ENCODE peak calls at places on chromosome 3, in eight cellular contexts. H is K562, I is HCT116, U is uterus, B is Peyer's patch, S is A549, V is suprapubic skin, D is ovary. Y is an unnamed sample.

GRCh38 chr3:188303286-188303799 is 149.4 kb downstream of the LPP start:
- DNase-seq in S (no peak), I (no peak), B (no peak), U (no peak), V (no peak), H (no peak), D (no peak), Y (no peak)

GRCh38 chr3:124014366-124014942 is 22.5 kb upstream of the ROPN1 start:
- DNase-seq in B (no peak), U (peak), S (no peak), H (no peak), D (no peak), I (no peak), V (no peak), Y (no peak)

GRCh38 chr3:124885466-124886167 is 1.5 kb downstream of the ITGB5 start:
- DNase-seq in I (no peak), H (no peak), D (no peak), V (no peak), B (no peak), U (no peak), S (no peak), Y (no peak)

GRCh38 chr3:126480864-126481263 is 5.2 kb upstream of the ZXDC start:
- DNase-seq in I (no peak), V (peak), U (no peak), H (no peak), B (no peak), S (no peak), D (no peak), Y (no peak)

GRCh38 chr3:131728898-131729297 is 226.1 kb upstream of the MRPL3 start:
- DNase-seq in D (no peak), H (no peak), I (no peak), V (no peak), U (no peak), S (no peak), B (no peak), Y (no peak)

GRCh38 chr3:115663414-115663813 is 40.1 kb downstream of the GAP43 start:
- DNase-seq in D (no peak), S (no peak), V (no peak), U (no peak), H (no peak), B (no peak), I (no peak), Y (no peak)

GRCh38 chr3:23738946-23739345 is 66.8 kb upstream of the UBE2E1 start:
- DNase-seq in B (no peak), U (no peak), H (no peak), D (no peak), I (peak), V (no peak), S (no peak), Y (no peak)

GRCh38 chr3:135929670-135930069 is 35.9 kb upstream of the PPP2R3A start:
- DNase-seq in B (no peak), V (no peak), I (no peak), U (peak), S (no peak), H (no peak), D (peak), Y (no peak)

GRCh38 chr3:168933614-168934013 is 729.9 kb downstream of the MECOM start:
- DNase-seq in S (no peak), V (no peak), U (no peak), H (no peak), B (no peak), I (no peak), D (no peak), Y (no peak)

GRCh38 chr3:142117052-142117451 is 32.3 kb downstream of the TFDP2 start:
- DNase-seq in B (no peak), D (no peak), V (no peak), S (no peak), U (no peak), H (no peak), I (peak), Y (no peak)

GRCh38 chr3:196941846-196942225 is 492 bp downstream of the NCBP2 start:
- DNase-seq in I (no peak), S (peak), B (no peak), H (peak), V (no peak), U (no peak), D (no peak), Y (peak)

GRCh38 chr3:105788548-105789036 is 80.2 kb downstream of the CBLB start:
- DNase-seq in H (no peak), S (no peak), B (no peak), V (no peak), I (no peak), U (no peak), D (no peak), Y (no peak)

GRCh38 chr3:151733613-151734012 is at the start of gene AADACL2:
- DNase-seq in H (no peak), V (no peak), I (no peak), U (no peak), B (no peak), S (no peak), D (no peak), Y (no peak)

GRCh38 chr3:131370935-131371698 is 10.5 kb upstream of the NUDT16 start:
- DNase-seq in V (no peak), B (no peak), I (no peak), U (no peak), H (no peak), S (no peak), D (no peak), Y (peak)

GRCh38 chr3:30004481-30004880 is 601.9 kb upstream of the TGFBR2 start:
- DNase-seq in V (no peak), I (no peak), U (no peak), B (no peak), H (no peak), S (no peak), D (no peak), Y (no peak)

GRCh38 chr3:134937256-134938023 is 142.4 kb downstream of the EPHB1 start:
- DNase-seq in I (no peak), H (no peak), B (no peak), D (no peak), S (no peak), U (no peak), V (no peak), Y (no peak)

GRCh38 chr3:53132347-53132746 is 2.1 kb upstream of the RFT1 start:
- DNase-seq in D (no peak), S (no peak), I (no peak), V (no peak), B (no peak), H (no peak), U (no peak), Y (no peak)

GRCh38 chr3:98843301-98843959 is 58.1 kb downstream of the DCBLD2 start:
- DNase-seq in S (no peak), B (no peak), D (no peak), I (no peak), V (no peak), U (no peak), H (no peak), Y (no peak)

GRCh38 chr3:188446014-188446413 is 292.1 kb downstream of the LPP start:
- DNase-seq in H (no peak), V (no peak), B (no peak), I (no peak), D (no peak), U (no peak), S (no peak), Y (no peak)

GRCh38 chr3:4588410-4588809 is 95.3 kb downstream of the ITPR1 start:
- DNase-seq in S (no peak), V (no peak), I (no peak), B (no peak), D (no peak), H (no peak), U (peak), Y (no peak)

GRCh38 chr3:172145287-172145686 is 105.9 kb downstream of the FNDC3B start:
- DNase-seq in I (no peak), D (no peak), U (no peak), S (no peak), H (no peak), V (no peak), B (no peak), Y (no peak)

GRCh38 chr3:16059700-16060357 is 114.7 kb upstream of the GALNT15 start:
- DNase-seq in D (no peak), I (peak), B (no peak), H (no peak), V (no peak), S (no peak), U (no peak), Y (no peak)

GRCh38 chr3:34676431-34676830 is 878.0 kb downstream of the PDCD6IP start:
- DNase-seq in B (no peak), H (no peak), V (no peak), D (no peak), S (no peak), I (no peak), U (no peak), Y (no peak)

GRCh38 chr3:73766599-73767378 is 142.0 kb upstream of the PDZRN3 start:
- DNase-seq in I (no peak), U (peak), V (no peak), B (no peak), H (no peak), S (no peak), D (no peak), Y (peak)

GRCh38 chr3:141246958-141247301 is 15.3 kb downstream of the PXYLP1 start:
- DNase-seq in B (no peak), S (no peak), D (no peak), H (no peak), I (no peak), V (no peak), U (no peak), Y (peak)

GRCh38 chr3:129026728-129027543 is 25.8 kb downstream of the EFCC1 start:
- DNase-seq in S (peak), B (peak), D (peak), U (peak), H (peak), I (peak), V (peak), Y (peak)

GRCh38 chr3:45551214-45552010 is 43.1 kb upstream of the LIMD1 start:
- DNase-seq in B (no peak), H (peak), V (peak), S (no peak), D (peak), I (peak), U (peak), Y (peak)
- H3K4me3 ChIP-seq in B (no peak), H (no peak), V (no peak), S (no peak), D (peak), I (peak), U (no peak), Y (no peak)

GRCh38 chr3:195259146-195259563 is 11.8 kb downstream of the XXYLT1 start:
- DNase-seq in D (no peak), V (no peak), B (no peak), H (peak), U (no peak), I (no peak), S (peak), Y (peak)
- TF ChIP-seq POLR2A in D (no peak), V (no peak), B (no peak), H (no peak), U (no peak), I (no peak), S (no peak), Y (no peak)

GRCh38 chr3:194254032-194254431 is 97.1 kb downstream of the CPN2 start:
- DNase-seq in U (no peak), H (peak), B (no peak), I (no peak), S (no peak), D (no peak), V (no peak), Y (no peak)

GRCh38 chr3:194256040-194256945 is 94.8 kb downstream of the CPN2 start:
- DNase-seq in B (no peak), S (no peak), V (no peak), U (no peak), I (no peak), H (peak), D (no peak), Y (no peak)

GRCh38 chr3:194257030-194257657 is 94.0 kb downstream of the CPN2 start:
- DNase-seq in U (no peak), S (no peak), H (peak), V (no peak), D (no peak), B (no peak), I (no peak), Y (no peak)

GRCh38 chr3:194253270-194253669 is 97.9 kb downstream of the CPN2 start:
- DNase-seq in H (no peak), I (no peak), U (no peak), V (no peak), D (no peak), B (no peak), S (no peak), Y (no peak)

GRCh38 chr3:194255252-194256039 is 95.7 kb downstream of the CPN2 start:
- DNase-seq in S (no peak), H (peak), I (no peak), V (peak), D (no peak), B (no peak), U (peak), Y (peak)
- H3K4me3 ChIP-seq in S (no peak), H (peak), I (no peak), V (no peak), D (no peak), B (peak), U (no peak), Y (no peak)

DNA sequence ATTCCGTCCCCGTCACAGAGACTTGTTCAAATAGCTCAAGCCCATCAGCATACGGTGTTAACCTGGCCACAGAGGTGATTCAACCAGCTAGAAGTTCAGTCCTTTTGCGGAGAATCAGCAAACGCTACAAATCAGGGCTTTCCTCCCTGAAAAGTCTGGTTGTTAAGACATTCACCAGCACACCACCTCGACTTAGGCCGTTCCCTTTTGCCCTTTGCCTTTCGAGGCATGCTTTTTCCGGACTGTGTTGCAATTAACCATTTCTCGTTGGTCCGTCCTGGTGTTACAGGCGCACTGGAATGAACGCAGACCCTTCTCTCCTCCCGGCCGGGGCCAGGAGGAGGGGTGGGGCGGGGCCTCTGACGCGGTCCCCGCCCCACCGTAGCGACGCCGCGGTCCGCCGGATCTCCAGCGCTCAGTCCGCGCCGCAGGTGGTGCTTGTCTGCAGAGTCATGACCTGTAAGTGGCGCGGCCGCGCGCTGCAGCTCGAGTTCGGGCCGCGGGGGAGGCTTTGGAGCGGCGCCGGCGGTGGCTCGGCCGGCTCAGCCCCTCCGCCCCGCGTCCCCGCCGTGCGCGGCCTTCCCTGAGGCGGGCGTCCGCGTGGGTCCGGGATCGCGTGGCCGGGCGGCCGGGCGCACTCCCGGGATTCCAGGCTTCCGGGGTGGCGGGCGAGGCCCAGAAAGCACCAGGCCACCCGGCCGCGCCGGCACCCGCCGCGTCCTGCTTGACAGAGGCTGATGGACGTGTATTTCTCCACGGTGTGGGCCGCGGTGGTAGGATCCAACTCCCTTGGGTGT is at the start of gene NIT2:
- DNase-seq in B (peak), H (peak), D (peak), U (peak), I (peak), S (peak), V (peak), Y (peak)
- TF ChIP-seq POLR2A in B (peak), H (peak), D (peak), U (peak), I (peak), S (peak), V (peak), Y (no peak)